ENCODE peak calls at places on chromosomes 16 and 17, in five cellular contexts. F is OCI-LY7, N is lower lobe of right lung, Z is GM23248, W is uterus. H is an unnamed sample. For H3K9me3, the result is how much of the 10 kb centered on the place peaks cover.

GRCh38 chr16:23016372-23016771 is 132.9 kb downstream of the USP31 start:
- DNase-seq in W (no peak), N (no peak), F (no peak), Z (no peak), H (no peak)

GRCh38 chr17:4853195-4853762 is 20.1 kb downstream of the MINK1 start:
- DNase-seq in N (no peak), W (no peak), Z (no peak), F (no peak), H (no peak)

GRCh38 chr16:62254847-62255246 is 218.6 kb upstream of the CDH8 start:
- DNase-seq in Z (no peak), N (no peak), W (no peak), F (no peak), H (no peak)

GRCh38 chr17:12536472-12536871 is 129.2 kb upstream of the MYOCD start:
- DNase-seq in F (no peak), W (no peak), Z (peak), N (no peak), H (no peak)

GRCh38 chr16:81928975-81929374 is 82.3 kb downstream of the SDR42E1 start:
- DNase-seq in F (no peak), Z (no peak), W (no peak), N (peak), H (no peak)

GRCh38 chr17:5364696-5365095 is 54.8 kb downstream of the NUP88 start:
- DNase-seq in F (no peak), Z (no peak), W (no peak), N (no peak), H (no peak)

GRCh38 chr17:30961213-30962188 is 9.3 kb upstream of the RNF135 start:
- DNase-seq in W (no peak), Z (peak), F (peak), N (no peak), H (no peak)

GRCh38 chr17:78108726-78109488 is 19.6 kb downstream of the TMC6 start:
- DNase-seq in N (no peak), Z (no peak), F (no peak), W (no peak), H (no peak)

GRCh38 chr16:83068686-83069085 is 441.9 kb downstream of the CDH13 start:
- DNase-seq in W (no peak), F (no peak), Z (peak), N (no peak), H (no peak)

GRCh38 chr17:1362065-1362848 is 37.8 kb downstream of the YWHAE start:
- DNase-seq in N (no peak), W (no peak), F (peak), Z (peak), H (no peak)

GRCh38 chr16:57723170-57723569 is 12.4 kb upstream of the KATNB1 start:
- DNase-seq in Z (peak), F (no peak), W (no peak), N (no peak), H (no peak)

GRCh38 chr16:50313596-50314483 is 47.5 kb downstream of the ADCY7 start:
- DNase-seq in Z (peak), W (peak), N (peak), F (no peak), H (no peak)

GRCh38 chr16:12637002-12637401 is 166.7 kb downstream of the CPPED1 start:
- DNase-seq in W (no peak), Z (no peak), F (no peak), N (no peak), H (no peak)

GRCh38 chr17:61219460-61219859 is 180.2 kb upstream of the TBX2 start:
- DNase-seq in W (no peak), N (no peak), F (no peak), Z (peak), H (no peak)

GRCh38 chr16:56530872-56531271 is 11.0 kb upstream of the BBS2 start:
- DNase-seq in Z (no peak), F (no peak), N (no peak), W (no peak), H (no peak)

GRCh38 chr17:7109461-7110322 is 4.9 kb downstream of the ASGR2 start:
- DNase-seq in F (no peak), W (no peak), N (no peak), Z (no peak), H (no peak)

GRCh38 chr17:81429353-81429774 is 34.1 kb downstream of the BAHCC1 start:
- DNase-seq in N (peak), F (no peak), Z (peak), W (peak), H (no peak)

GRCh38 chr17:17001874-17002520 is 30.1 kb upstream of the TNFRSF13B start:
- DNase-seq in Z (peak), N (peak), F (peak), W (peak), H (peak)

DNA sequence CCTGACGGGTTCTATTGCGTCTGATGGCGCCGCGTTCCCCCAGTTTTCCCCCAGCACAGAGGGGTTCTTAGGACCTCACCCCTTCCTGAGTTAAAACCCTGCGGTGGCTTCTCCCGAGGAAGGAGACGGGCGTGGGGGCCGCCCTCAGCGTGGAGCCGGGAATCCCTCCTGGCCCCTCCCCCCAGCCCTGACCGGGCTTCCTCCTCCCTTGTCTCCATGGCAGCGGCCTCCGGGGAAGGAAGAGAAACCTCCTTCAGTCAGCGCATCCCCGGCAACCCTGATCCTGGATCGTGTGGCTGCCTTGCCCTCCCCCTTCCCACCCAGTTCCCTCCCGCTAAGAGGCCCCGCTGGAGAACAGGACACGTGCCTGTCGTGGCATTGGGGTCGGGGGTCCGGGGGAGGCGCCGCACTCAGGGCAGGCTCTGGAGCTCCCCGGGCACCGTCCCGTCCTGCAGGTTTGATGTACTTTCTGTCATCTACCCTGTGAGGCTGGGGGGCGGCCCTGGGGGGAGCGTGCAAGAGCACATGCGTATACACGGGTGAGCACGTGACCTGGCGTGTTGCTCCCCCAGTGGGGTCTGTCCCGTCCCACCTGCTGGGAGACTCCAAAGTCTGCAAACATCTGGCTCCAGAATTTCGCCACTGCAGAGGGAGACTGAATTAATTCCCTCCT is 30.5 kb downstream of the CACNA1H start:
- DNase-seq in Z (peak), F (no peak), N (no peak), W (peak), H (no peak)
- H3K9me3 ChIP-seq in Z (under half), F (under half), N (under half), W (under half), H (under half)

DNA sequence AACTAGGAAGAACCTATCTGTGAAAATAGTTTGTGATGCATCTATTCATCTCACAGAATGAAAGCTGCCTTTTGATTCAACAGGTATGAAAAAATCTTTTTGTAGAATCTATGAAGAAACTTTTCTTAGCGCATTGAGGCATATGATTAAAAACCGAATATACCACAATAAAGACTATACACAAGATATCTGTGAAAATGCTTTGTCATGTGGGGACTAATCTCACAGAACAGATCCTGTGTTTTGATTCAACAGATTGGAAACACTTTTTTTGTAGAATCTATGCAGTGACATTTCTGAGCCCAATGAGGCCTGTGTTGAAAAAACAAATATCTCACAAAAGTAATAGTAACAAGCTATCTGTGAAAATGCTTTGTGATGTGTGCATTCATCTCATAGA is 2247.5 kb downstream of the TP53TG3F start:
- DNase-seq in Z (no peak), F (no peak), W (no peak), N (no peak), H (no peak)
- H3K9me3 ChIP-seq in Z (under half), F (under half), W (under half), N (under half), H (under half)

GRCh38 chr16:31877876-31878642 is 4.5 kb downstream of the ZNF267 start:
- DNase-seq in Z (no peak), W (no peak), F (no peak), N (no peak), H (no peak)

GRCh38 chr16:31874354-31875111 is 926 bp downstream of the ZNF267 start:
- DNase-seq in Z (peak), W (no peak), N (no peak), F (peak), H (no peak)

GRCh38 chr16:31875112-31875803 is 1.7 kb downstream of the ZNF267 start:
- DNase-seq in Z (peak), F (peak), W (no peak), N (no peak), H (no peak)

GRCh38 chr16:31879937-31880321 is 6.3 kb downstream of the ZNF267 start:
- DNase-seq in N (no peak), W (no peak), Z (no peak), F (no peak), H (no peak)

GRCh38 chr16:31876955-31877828 is 3.6 kb downstream of the ZNF267 start:
- DNase-seq in Z (peak), F (no peak), N (no peak), W (no peak), H (peak)
- H3K9me3 ChIP-seq in Z (under half), F (under half), N (under half), W (under half), H (under half)

DNA sequence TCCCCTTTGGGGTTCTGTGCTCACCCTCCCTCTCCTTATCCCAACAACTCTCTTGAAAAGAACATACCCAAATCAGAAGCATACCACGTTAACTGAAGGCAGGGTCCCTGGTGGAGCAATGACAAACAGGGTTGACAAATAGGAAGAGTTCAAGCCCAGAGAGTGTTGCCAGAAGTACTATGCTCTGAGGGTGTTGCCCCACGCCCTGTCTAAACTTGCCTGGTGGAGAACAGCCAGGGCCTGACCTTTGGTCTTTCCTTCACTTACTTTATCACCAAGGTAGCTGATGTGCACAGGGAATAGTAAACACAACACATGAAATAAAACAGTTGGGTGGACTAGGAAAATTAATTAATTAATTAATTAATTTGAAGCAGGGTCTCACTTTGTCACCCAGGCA is 23.3 kb downstream of the ZNF75A start:
- DNase-seq in W (no peak), N (no peak), Z (no peak), F (no peak), H (no peak)
- H3K9me3 ChIP-seq in W (under half), N (under half), Z (under half), F (under half), H (under half)

DNA sequence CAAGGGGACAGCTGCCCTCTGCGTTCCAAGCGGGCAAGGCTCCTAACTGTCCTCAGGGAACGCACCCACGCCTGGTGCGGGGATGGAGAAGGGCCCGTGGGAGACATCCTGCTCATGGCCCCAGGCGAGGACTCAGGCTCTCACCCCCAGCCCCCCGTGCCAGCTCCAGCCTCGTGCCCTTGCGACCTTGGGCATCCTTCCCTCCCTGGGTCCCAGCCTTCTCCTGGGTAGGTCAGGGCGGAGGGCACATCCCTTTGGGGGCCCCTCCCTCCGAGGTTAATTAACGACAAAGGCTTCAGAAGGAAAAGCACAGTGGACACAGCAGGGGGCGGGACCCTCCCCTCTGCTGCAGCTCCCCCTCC is 3.0 kb downstream of the PGAP6 start:
- DNase-seq in N (no peak), W (no peak), Z (no peak), F (no peak), H (no peak)
- H3K9me3 ChIP-seq in N (under half), W (under half), Z (under half), F (under half), H (under half)

DNA sequence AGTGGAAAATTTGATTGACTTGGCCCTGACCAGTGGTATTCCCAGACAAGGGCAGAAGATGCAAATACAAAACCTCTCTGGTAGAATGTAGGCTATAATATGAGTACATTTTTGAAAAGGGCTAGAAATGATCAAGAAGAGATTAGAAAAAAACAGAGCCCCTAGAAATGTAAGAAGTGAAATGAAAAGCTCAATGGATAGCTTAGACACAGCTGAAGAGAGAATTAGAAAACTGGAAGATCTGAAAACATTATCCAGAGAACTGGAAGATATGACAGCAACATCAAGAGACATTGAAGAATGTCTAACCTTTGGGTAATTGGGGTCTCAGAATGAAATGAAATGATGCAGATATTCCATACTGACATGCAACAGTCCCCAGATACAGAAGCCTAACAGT is 105.2 kb upstream of the ZNF750 start:
- DNase-seq in F (peak), W (no peak), Z (no peak), N (no peak), H (no peak)
- H3K9me3 ChIP-seq in F (under half), W (under half), Z (under half), N (under half), H (under half)

DNA sequence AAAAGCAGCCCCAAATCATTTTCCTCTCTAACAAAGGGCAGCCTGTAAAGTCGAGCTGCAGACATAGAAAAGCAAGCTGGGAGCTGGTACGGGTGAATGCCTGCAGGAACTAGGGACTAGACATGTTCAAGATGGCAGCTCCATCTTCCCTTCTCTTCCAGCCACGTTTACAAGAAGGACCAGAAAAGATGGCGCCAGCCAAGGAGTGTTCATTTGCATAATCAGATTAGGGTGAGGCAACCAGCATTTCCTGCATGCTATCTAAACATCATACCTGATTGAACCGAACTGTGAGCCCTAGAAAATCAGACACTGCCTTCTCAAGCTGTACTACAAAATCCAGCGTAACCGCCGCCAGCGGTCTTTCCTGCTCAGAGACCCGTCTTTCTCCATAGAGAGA is 896.8 kb downstream of the CDH11 start:
- DNase-seq in N (no peak), F (no peak), W (no peak), Z (no peak), H (no peak)
- H3K9me3 ChIP-seq in N (under half), F (under half), W (under half), Z (under half), H (under half)

GRCh38 chr16:52546291-52546941 is 527 bp downstream of the TOX3 start:
- DNase-seq in F (no peak), Z (peak), W (no peak), N (no peak), H (no peak)

GRCh38 chr16:52545544-52546262 is 1.2 kb downstream of the TOX3 start:
- DNase-seq in N (no peak), W (no peak), F (no peak), Z (no peak), H (no peak)

GRCh38 chr16:52547834-52548215 is 882 bp upstream of the TOX3 start:
- DNase-seq in N (no peak), Z (no peak), W (no peak), F (no peak), H (no peak)

GRCh38 chr16:52548261-52549010 is 1.5 kb upstream of the TOX3 start:
- DNase-seq in W (no peak), N (no peak), F (no peak), Z (no peak), H (no peak)

GRCh38 chr16:52547001-52547833 is at the start of gene TOX3:
- DNase-seq in W (no peak), N (no peak), F (no peak), Z (peak), H (no peak)
- H3K9me3 ChIP-seq in W (under half), N (under half), F (under half), Z (under half), H (under half)

GRCh38 chr16:917591-918061 is 53.2 kb downstream of the LMF1 start:
- DNase-seq in W (no peak), N (no peak), F (no peak), Z (no peak), H (no peak)
- H3K9me3 ChIP-seq in W (under half), N (under half), F (under half), Z (under half), H (under half)

GRCh38 chr16:75039941-75040340 is 41.1 kb downstream of the ZNRF1 start:
- DNase-seq in N (no peak), W (no peak), Z (no peak), F (no peak), H (no peak)

GRCh38 chr16:75042423-75043174 is 43.8 kb downstream of the ZNRF1 start:
- DNase-seq in F (no peak), W (no peak), Z (no peak), N (no peak), H (no peak)

GRCh38 chr16:75044800-75045361 is 46.1 kb downstream of the ZNRF1 start:
- DNase-seq in Z (peak), W (peak), N (peak), F (no peak), H (no peak)

GRCh38 chr16:75045424-75045823 is 46.6 kb downstream of the ZNRF1 start:
- DNase-seq in N (no peak), F (no peak), Z (no peak), W (no peak), H (no peak)

GRCh38 chr16:75043175-75043937 is 44.5 kb downstream of the ZNRF1 start:
- DNase-seq in Z (no peak), F (no peak), N (no peak), W (no peak), H (no peak)
- H3K9me3 ChIP-seq in Z (under half), F (under half), N (under half), W (under half), H (under half)